ENCODE peak calls at places on chromosomes 2 and 18, in six cellular contexts. L is H9, C is neuronal stem cell, F is mesendoderm, T is IMR-90, R is H1. B is an unnamed sample.

GRCh38 chr2:237455764-237456163 is 31.3 kb upstream of the MLPH start:
- DNase-seq in L (no peak), C (no peak), F (no peak), T (no peak), R (no peak), B (no peak)

GRCh38 chr18:61531182-61531581 is 198.0 kb downstream of the CDH20 start:
- DNase-seq in L (no peak), C (no peak), F (no peak), T (no peak), R (no peak), B (no peak)

GRCh38 chr2:98910349-98911125 is 25.5 kb downstream of the CRACDL start:
- DNase-seq in L (no peak), C (no peak), F (no peak), T (no peak), R (no peak), B (no peak)

GRCh38 chr2:95315801-95316411 is 18.8 kb downstream of the KCNIP3 start:
- DNase-seq in L (no peak), C (no peak), F (no peak), T (peak; percentile 43), R (no peak), B (no peak)

GRCh38 chr2:43007901-43008300 is 215.5 kb upstream of the HAAO start:
- DNase-seq in L (no peak), C (no peak), F (no peak), T (no peak), R (no peak), B (no peak)

GRCh38 chr2:39730685-39731302 is 48.3 kb downstream of the THUMPD2 start:
- DNase-seq in L (no peak), C (no peak), F (peak; percentile 74), T (peak; percentile 35), R (no peak), B (peak; percentile 46)

GRCh38 chr2:14861201-14861600 is 228.7 kb downstream of the LRATD1 start:
- DNase-seq in L (no peak), C (no peak), F (no peak), T (no peak), R (no peak), B (no peak)

GRCh38 chr2:98705333-98705617 is 25.7 kb downstream of the MGAT4A start:
- DNase-seq in L (no peak), C (no peak), F (no peak), T (no peak), R (no peak), B (no peak)

GRCh38 chr2:74357627-74358026 is 14.4 kb upstream of the SLC4A5 start:
- DNase-seq in L (peak; percentile 62), C (no peak), F (no peak), T (peak; percentile 8), R (no peak), B (no peak)
- H2BK15ac ChIP-seq in L (no peak overlapping the region), C (no peak overlapping the region), F (no peak overlapping the region), T (no peak overlapping the region), R (no peak overlapping the region), B (no peak overlapping the region)

GRCh38 chr2:9262671-9263171 is 56.1 kb downstream of the ASAP2 start:
- DNase-seq in L (no peak), C (no peak), F (peak; percentile 36), T (peak; percentile 51), R (no peak), B (peak; percentile 50)
- H2BK15ac ChIP-seq in L (no peak overlapping the region), C (no peak overlapping the region), F (no peak overlapping the region), T (no peak overlapping the region), R (peak overlapping the region; percentile 46), B (no peak overlapping the region)

GRCh38 chr2:26035110-26035728 is 1.3 kb downstream of the RAB10 start:
- DNase-seq in L (no peak), C (no peak), F (peak; percentile 22), T (peak; percentile 2), R (no peak), B (peak; percentile 27)
- H2BK15ac ChIP-seq in L (no peak overlapping the region), C (no peak overlapping the region), F (no peak overlapping the region), T (no peak overlapping the region), R (no peak overlapping the region), B (no peak overlapping the region)

GRCh38 chr2:114025030-114025429 is 135.1 kb downstream of the ACTR3 start:
- DNase-seq in L (no peak), C (no peak), F (peak; percentile 29), T (no peak), R (no peak), B (no peak)
- H2BK15ac ChIP-seq in L (no peak overlapping the region), C (no peak overlapping the region), F (no peak overlapping the region), T (no peak overlapping the region), R (no peak overlapping the region), B (no peak overlapping the region)

DNA sequence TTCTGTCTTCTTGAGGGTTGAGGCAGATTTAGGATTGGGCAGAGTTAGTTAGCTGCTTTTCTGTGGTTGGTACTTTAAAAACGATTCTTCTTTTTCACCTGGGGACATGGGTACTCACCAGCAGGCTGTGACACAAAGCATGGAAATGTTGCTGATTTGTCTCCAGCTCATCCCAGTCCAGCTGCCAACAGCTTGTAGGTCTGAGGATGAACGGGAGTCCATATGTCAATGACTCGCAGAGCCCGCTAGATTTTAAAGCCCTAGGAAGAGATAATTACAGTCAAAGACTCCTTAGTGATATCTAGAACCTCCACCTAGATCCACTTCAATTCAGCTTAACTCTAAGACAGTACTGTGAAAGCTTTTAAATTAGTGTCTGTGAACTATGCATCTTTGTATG is 20.8 kb downstream of the DOK1 start:
- DNase-seq in L (no peak), C (no peak), F (no peak), T (no peak), R (no peak), B (no peak)
- H2BK15ac ChIP-seq in L (no peak overlapping the region), C (no peak overlapping the region), F (no peak overlapping the region), T (peak overlapping the region; percentile 35), R (no peak overlapping the region), B (no peak overlapping the region)

GRCh38 chr18:21112543-21113105 is 1.0 kb upstream of the ROCK1 start:
- DNase-seq in L (no peak), C (no peak), F (peak; percentile 22), T (peak; percentile 32), R (no peak), B (peak; percentile 24)
- H2BK15ac ChIP-seq in L (no peak overlapping the region), C (no peak overlapping the region), F (no peak overlapping the region), T (peak overlapping the region; percentile 25), R (no peak overlapping the region), B (no peak overlapping the region)

DNA sequence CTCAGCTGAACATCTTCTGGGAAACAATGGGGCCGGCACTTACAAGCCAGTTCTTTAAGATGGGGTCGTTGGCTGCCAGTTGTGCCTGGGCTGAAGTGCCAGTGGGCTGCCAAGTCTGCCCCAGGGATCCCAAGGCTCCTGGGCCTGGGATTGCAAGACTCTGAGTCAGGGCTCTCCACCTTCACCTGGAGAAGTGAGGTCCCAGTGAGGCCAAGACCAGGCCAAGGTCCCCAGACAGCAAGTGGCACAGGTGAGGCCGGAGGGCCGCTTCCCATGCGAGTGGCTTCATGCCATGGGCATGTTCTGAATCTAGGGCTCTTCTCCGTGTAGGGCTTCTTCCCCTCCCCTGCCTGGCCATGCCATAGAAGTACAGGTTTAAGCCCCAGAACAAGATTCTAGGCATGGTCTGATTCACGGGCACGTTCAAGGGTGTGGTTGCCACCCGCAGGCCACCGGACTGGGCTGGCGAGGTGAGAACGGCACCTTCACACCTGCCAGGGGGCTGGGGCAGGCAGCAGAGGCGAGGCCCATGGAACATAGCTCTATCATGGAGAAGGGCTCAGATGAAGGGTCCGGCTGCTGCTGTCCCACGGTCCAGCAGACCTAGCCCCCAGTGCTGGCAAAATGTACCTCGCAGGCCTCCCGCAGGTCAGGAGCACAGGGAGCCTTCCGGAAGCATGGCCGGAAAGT is 36.4 kb downstream of the TWIST2 start:
- DNase-seq in L (no peak), C (no peak), F (no peak), T (no peak), R (no peak), B (no peak)
- H2BK15ac ChIP-seq in L (no peak overlapping the region), C (peak overlapping the region; percentile 10), F (no peak overlapping the region), T (no peak overlapping the region), R (no peak overlapping the region), B (no peak overlapping the region)

GRCh38 chr18:24204904-24205303 is 66.0 kb downstream of the CABYR start:
- DNase-seq in L (no peak), C (no peak), F (no peak), T (no peak), R (no peak), B (no peak)
- H2BK15ac ChIP-seq in L (no peak overlapping the region), C (no peak overlapping the region), F (no peak overlapping the region), T (no peak overlapping the region), R (no peak overlapping the region), B (no peak overlapping the region)